ENCODE peak calls at places on chromosome 13, in four cellular contexts. N is fibroblast of mammary gland, E is heart right ventricle, H is Peyer's patch. Z is an unnamed sample.

GRCh38 chr13:60990032-60990733 is 425.5 kb downstream of the PCDH20 start:
- DNase-seq in N (no peak), E (no peak), H (no peak), Z (peak; percentile 56)

GRCh38 chr13:33349314-33349995 is 63.9 kb upstream of the STARD13 start:
- DNase-seq in N (peak; percentile 27), E (no peak), H (peak; percentile 55), Z (peak; percentile 43)

GRCh38 chr13:30108913-30109237 is 198.5 kb downstream of the KATNAL1 start:
- DNase-seq in N (no peak), E (no peak), H (peak; percentile 91), Z (peak; percentile 47)

GRCh38 chr13:37306778-37307544 is 201.5 kb upstream of the CSNK1A1L start:
- DNase-seq in N (peak; percentile 97), E (no peak), H (no peak), Z (peak; percentile 88)

GRCh38 chr13:22278336-22278929 is 607.6 kb downstream of the FGF9 start:
- DNase-seq in N (peak; percentile 12), E (peak; percentile 17), H (peak; percentile 84), Z (peak; percentile 44)

GRCh38 chr13:59545007-59545406 is 618.7 kb downstream of the DIAPH3 start:
- DNase-seq in N (no peak), E (no peak), H (no peak), Z (no peak)

GRCh38 chr13:79457948-79458347 is 23.0 kb upstream of the NDFIP2 start:
- DNase-seq in N (peak; percentile 90), E (no peak), H (no peak), Z (peak; percentile 48)

GRCh38 chr13:25922373-25922772 is 129.4 kb downstream of the SHISA2 start:
- DNase-seq in N (no peak), E (no peak), H (no peak), Z (no peak)

GRCh38 chr13:32330438-32330837 is 15.1 kb downstream of the BRCA2 start:
- DNase-seq in N (peak; percentile 96), E (no peak), H (no peak), Z (no peak)

GRCh38 chr13:25980255-25980654 is 71.6 kb downstream of the SHISA2 start:
- DNase-seq in N (no peak), E (no peak), H (no peak), Z (peak; percentile 47)

GRCh38 chr13:59776924-59777690 is 386.6 kb downstream of the DIAPH3 start:
- DNase-seq in N (peak; percentile 92), E (no peak), H (no peak), Z (peak; percentile 86)

GRCh38 chr13:53197424-53197823 is 168.8 kb downstream of the OLFM4 start:
- DNase-seq in N (no peak), E (no peak), H (no peak), Z (peak; percentile 1)

GRCh38 chr13:40680659-40681323 is 14.3 kb upstream of the FOXO1 start:
- DNase-seq in N (no peak), E (no peak), H (no peak), Z (no peak)

GRCh38 chr13:41008349-41008980 is 10.7 kb downstream of the ELF1 start:
- DNase-seq in N (peak; percentile 89), E (no peak), H (no peak), Z (peak; percentile 78)

GRCh38 chr13:54647275-54647674 is 1618.7 kb downstream of the OLFM4 start:
- DNase-seq in N (no peak), E (no peak), H (no peak), Z (no peak)

GRCh38 chr13:24632382-24633121 is 47.7 kb upstream of the ATP12A start:
- DNase-seq in N (peak; percentile 53), E (no peak), H (peak; percentile 47), Z (peak; percentile 19)

GRCh38 chr13:33776510-33776909 is 41.4 kb upstream of the RFC3 start:
- DNase-seq in N (no peak), E (no peak), H (no peak), Z (no peak)

GRCh38 chr13:97026759-97027555 is 32.7 kb upstream of the OXGR1 start:
- DNase-seq in N (peak; percentile 28), E (no peak), H (no peak), Z (no peak)

GRCh38 chr13:87089391-87089790 is 581.8 kb upstream of the SLITRK5 start:
- DNase-seq in N (peak; percentile 78), E (no peak), H (no peak), Z (peak; percentile 47)

GRCh38 chr13:112725346-112726017 is 35.6 kb downstream of the ATP11A start:
- DNase-seq in N (no peak), E (no peak), H (peak; percentile 45), Z (peak; percentile 85)

GRCh38 chr13:97072297-97072696 is 78.0 kb upstream of the OXGR1 start:
- DNase-seq in N (no peak), E (no peak), H (no peak), Z (no peak)

GRCh38 chr13:25232937-25233515 is 54.3 kb downstream of the MTMR6 start:
- DNase-seq in N (peak; percentile 47), E (no peak), H (no peak), Z (peak; percentile 65)

GRCh38 chr13:108496364-108497215 is 132.8 kb upstream of the MYO16 start:
- DNase-seq in N (peak; percentile 4), E (no peak), H (no peak), Z (no peak)

GRCh38 chr13:53249236-53249635 is 220.6 kb downstream of the OLFM4 start:
- DNase-seq in N (no peak), E (no peak), H (no peak), Z (no peak)

GRCh38 chr13:51435002-51435578 is 17.7 kb downstream of the INTS6 start:
- DNase-seq in N (peak; percentile 46), E (no peak), H (no peak), Z (peak; percentile 50)

GRCh38 chr13:45224181-45224580 is 23.3 kb upstream of the KCTD4 start:
- DNase-seq in N (peak; percentile 55), E (no peak), H (no peak), Z (no peak)

GRCh38 chr13:66344770-66345367 is 885.3 kb downstream of the PCDH9 start:
- DNase-seq in N (no peak), E (no peak), H (no peak), Z (no peak)

GRCh38 chr13:106234656-106235055 is 300.8 kb downstream of the EFNB2 start:
- DNase-seq in N (no peak), E (peak; percentile 17), H (no peak), Z (no peak)

GRCh38 chr13:20799726-20800416 is 26.1 kb upstream of the EEF1AKMT1 start:
- DNase-seq in N (peak; percentile 57), E (no peak), H (no peak), Z (peak; percentile 51)

GRCh38 chr13:89468081-89468480 is 1796.9 kb downstream of the SLITRK5 start:
- DNase-seq in N (no peak), E (no peak), H (no peak), Z (no peak)

GRCh38 chr13:112877976-112878955 is 90.7 kb upstream of the MCF2L start:
- DNase-seq in N (no peak), E (peak; percentile 5), H (peak; percentile 31), Z (no peak)

GRCh38 chr13:76832258-76832988 is 53.8 kb downstream of the KCTD12 start:
- DNase-seq in N (no peak), E (no peak), H (no peak), Z (no peak)

GRCh38 chr13:39107484-39108040 is 69.3 kb downstream of the NHLRC3 start:
- DNase-seq in N (no peak), E (no peak), H (no peak), Z (no peak)

GRCh38 chr13:74056829-74057564 is 77.2 kb downstream of the KLF12 start:
- DNase-seq in N (no peak), E (peak; percentile 59), H (no peak), Z (no peak)

GRCh38 chr13:110400786-110401533 is 93.9 kb downstream of the COL4A2 start:
- DNase-seq in N (peak; percentile 99), E (no peak), H (no peak), Z (no peak)

GRCh38 chr13:99228737-99229691 is 28.4 kb downstream of the UBAC2 start:
- DNase-seq in N (peak; percentile 19), E (no peak), H (no peak), Z (peak; percentile 78)

GRCh38 chr13:36783883-36784282 is 35.1 kb upstream of the RFXAP start:
- DNase-seq in N (no peak), E (no peak), H (no peak), Z (no peak)

DNA sequence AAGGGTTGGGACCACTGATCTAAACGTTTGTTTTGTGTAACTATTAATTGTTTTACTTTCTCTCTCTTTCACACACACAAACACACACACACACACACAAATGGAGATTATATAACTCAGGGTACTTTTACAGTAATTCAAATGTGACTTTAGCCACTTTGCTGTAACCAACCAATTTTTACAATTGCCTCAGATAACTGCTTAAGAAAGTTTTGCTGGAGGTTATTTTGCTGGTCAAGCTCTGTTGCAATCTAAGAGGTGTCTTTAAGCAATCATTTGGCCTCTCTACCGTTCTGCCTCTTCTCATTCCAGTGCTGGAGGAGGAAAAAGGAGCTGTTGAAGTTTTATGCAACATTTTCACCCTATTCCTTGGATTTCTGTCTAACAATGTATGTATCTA is 63.0 kb downstream of the TBC1D4 start:
- DNase-seq in N (peak; percentile 50), E (no peak), H (no peak), Z (no peak)
- H3K4me3 ChIP-seq in N (no peak overlapping the region), E (no peak overlapping the region), H (no peak overlapping the region), Z (no peak overlapping the region)

DNA sequence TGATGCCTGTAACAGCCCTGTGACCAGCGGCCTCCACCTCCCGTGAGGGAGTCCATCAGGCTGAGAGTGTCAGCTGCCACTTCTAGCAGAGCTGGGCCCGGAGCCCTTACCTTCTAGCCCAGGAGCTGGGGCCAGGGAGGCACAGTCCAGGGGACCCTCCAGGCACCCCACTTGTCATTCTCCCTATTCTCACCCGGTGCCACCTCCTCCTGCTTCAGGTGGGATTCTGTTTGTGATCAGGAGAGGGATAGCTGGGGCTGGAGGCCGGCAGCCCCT is 4.1 kb downstream of the RASA3 start:
- DNase-seq in N (no peak), E (no peak), H (no peak), Z (no peak)
- H3K4me3 ChIP-seq in N (peak overlapping the region; percentile 25), E (no peak overlapping the region), H (peak overlapping the region; percentile 25), Z (no peak overlapping the region)

DNA sequence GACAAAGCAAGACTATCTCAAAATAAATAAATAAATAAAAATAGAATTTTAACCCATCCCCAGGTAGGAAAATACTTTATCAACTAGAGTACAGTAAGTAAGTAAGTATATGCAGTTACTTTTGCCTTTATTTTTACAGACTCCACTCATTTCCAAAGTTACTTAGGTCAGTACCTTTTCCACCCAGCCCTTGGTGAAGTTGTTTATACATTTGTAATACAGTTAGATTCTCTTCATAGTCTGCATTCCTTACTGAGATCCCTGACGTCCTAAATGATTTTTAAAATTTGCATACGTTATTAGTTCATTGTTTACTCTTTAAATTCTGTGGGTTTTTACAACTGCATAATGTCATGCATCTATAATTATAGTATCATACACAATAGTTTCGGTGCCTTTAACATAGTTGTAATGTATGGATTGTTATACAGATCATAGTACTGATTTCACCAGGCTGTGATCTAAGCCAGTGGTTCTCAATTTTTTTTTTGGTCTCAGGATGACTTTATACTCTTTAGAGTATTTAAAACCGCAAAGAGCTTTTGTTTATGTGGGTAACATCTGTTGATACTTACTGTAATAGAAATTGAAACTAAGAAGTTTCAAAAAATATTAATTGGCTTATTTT is 10.4 kb downstream of the SETDB2 start:
- DNase-seq in N (peak; percentile 55), E (no peak), H (no peak), Z (no peak)
- H3K4me3 ChIP-seq in N (no peak overlapping the region), E (no peak overlapping the region), H (no peak overlapping the region), Z (no peak overlapping the region)

GRCh38 chr13:102038787-102039186 is 363.1 kb downstream of the FGF14 start:
- DNase-seq in N (no peak), E (no peak), H (no peak), Z (no peak)

GRCh38 chr13:102039264-102039663 is 362.6 kb downstream of the FGF14 start:
- DNase-seq in N (no peak), E (no peak), H (no peak), Z (no peak)

GRCh38 chr13:102041544-102041943 is 360.3 kb downstream of the FGF14 start:
- DNase-seq in N (no peak), E (no peak), H (no peak), Z (no peak)

GRCh38 chr13:102042746-102043145 is 359.1 kb downstream of the FGF14 start:
- DNase-seq in N (no peak), E (no peak), H (no peak), Z (no peak)

GRCh38 chr13:102040812-102041211 is 361.0 kb downstream of the FGF14 start:
- DNase-seq in N (no peak), E (no peak), H (no peak), Z (no peak)
- H3K4me3 ChIP-seq in N (no peak overlapping the region), E (no peak overlapping the region), H (no peak overlapping the region), Z (no peak overlapping the region)

Z was measured in PC-3.